ENCODE peak calls at places on chromosomes 16 and 17, in ten cellular contexts. P is NCI-H1092 treated with DMSO at 0.1 percent for 48 hours; I is GOT3; W is NCI-H1694; A is body of pancreas; Q is esophagus muscularis mucosa; V is NCI-H524; D is HuH-7; H is CD8-positive, alpha-beta T cell; Z is activated T-cell treated with anti-CD3 and anti-CD28 coated beads, Interleukin-2, amount 50 U/mL, for 24 hours. X is an unnamed sample.

GRCh38 chr17:63423251-63423950 is 22.7 kb downstream of the CYB561 start:
- DNase-seq in Q (no peak), W (no peak), Z (no peak), P (no peak), H (no peak), A (no peak), D (no peak), V (no peak), I (no peak), X (no peak)

GRCh38 chr17:66807182-66807581 is 27.7 kb upstream of the CACNG5 start:
- DNase-seq in W (no peak), P (peak; percentile 27), D (no peak), I (no peak), Z (no peak), A (peak; percentile 86), Q (no peak), V (no peak), H (no peak), X (no peak)

GRCh38 chr17:77036136-77036840 is 104.5 kb upstream of the SEC14L1 start:
- DNase-seq in Q (no peak), W (no peak), H (no peak), Z (no peak), I (no peak), A (no peak), V (peak; percentile 58), D (no peak), P (no peak), X (no peak)

GRCh38 chr16:85208181-85208580 is 95.9 kb upstream of the CIBAR2 start:
- DNase-seq in P (no peak), W (no peak), Q (no peak), A (no peak), H (no peak), I (no peak), Z (no peak), D (no peak), V (no peak), X (no peak)

GRCh38 chr17:13888043-13888442 is 181.3 kb upstream of the COX10 start:
- DNase-seq in W (no peak), Q (no peak), V (peak; percentile 6), I (no peak), P (no peak), D (peak; percentile 5), Z (no peak), A (no peak), H (no peak), X (no peak)

GRCh38 chr16:74226361-74226979 is 70.1 kb upstream of the PSMD7 start:
- DNase-seq in D (no peak), I (no peak), H (no peak), V (no peak), Q (peak; percentile 10), A (no peak), W (peak; percentile 27), P (peak; percentile 75), Z (no peak), X (no peak)

GRCh38 chr16:8718753-8719386 is 44.5 kb downstream of the ABAT start:
- DNase-seq in A (peak; percentile 25), I (no peak), D (no peak), Q (no peak), W (no peak), Z (no peak), V (no peak), P (peak; percentile 67), H (no peak), X (no peak)

GRCh38 chr17:63381101-63381729 is 64.9 kb downstream of the CYB561 start:
- DNase-seq in P (no peak), Q (no peak), A (no peak), V (no peak), H (no peak), Z (no peak), I (no peak), W (no peak), D (no peak), X (no peak)

GRCh38 chr17:63834431-63835166 is 7.1 kb upstream of the FTSJ3 start:
- DNase-seq in D (peak; percentile 65), P (peak; percentile 65), W (peak; percentile 80), Z (peak; percentile 72), H (peak; percentile 68), V (peak; percentile 71), I (no peak), A (peak; percentile 77), Q (no peak), X (no peak)

GRCh38 chr16:85342348-85342747 is 230.1 kb upstream of the CIBAR2 start:
- DNase-seq in A (no peak), I (no peak), P (no peak), Q (no peak), Z (no peak), W (no peak), D (no peak), H (no peak), V (no peak), X (no peak)

GRCh38 chr17:10018461-10018891 is 113.4 kb upstream of the RCVRN start:
- DNase-seq in Q (no peak), H (no peak), V (no peak), W (no peak), Z (no peak), I (no peak), A (peak; percentile 32), D (no peak), P (no peak), X (no peak)